ENCODE peak calls at places on chromosomes 7 and 10, in six cellular contexts. J is GM03348, R is lower lobe of right lung, N is epithelial cell of prostate, P is COR-L47, D is left ventricle myocardium inferior. H is an unnamed sample.

GRCh38 chr10:8051109-8051781 is 3.2 kb upstream of the GATA3 start:
- DNase-seq in R (no peak), D (no peak), P (no peak), J (no peak), N (no peak), H (no peak)

GRCh38 chr7:148553979-148554378 is 36.6 kb upstream of the C7orf33 start:
- DNase-seq in D (no peak), R (no peak), P (no peak), N (no peak), J (no peak), H (no peak)

GRCh38 chr7:140390466-140391190 is 7.7 kb downstream of the SLC37A3 start:
- DNase-seq in N (no peak), P (no peak), R (no peak), D (no peak), J (no peak), H (no peak)

GRCh38 chr7:97215556-97215955 is 98.1 kb downstream of the SDHAF3 start:
- DNase-seq in R (no peak), D (no peak), P (peak; percentile 7), J (no peak), N (no peak), H (no peak)

GRCh38 chr7:45217358-45217757 is 59.8 kb downstream of the RAMP3 start:
- DNase-seq in P (peak; percentile 36), D (no peak), J (peak; percentile 14), N (no peak), R (no peak), H (no peak)

GRCh38 chr10:71433983-71434744 is 37.4 kb downstream of the CDH23 start:
- DNase-seq in J (no peak), D (no peak), P (no peak), N (no peak), R (no peak), H (no peak)

GRCh38 chr10:130436633-130437032 is 300.4 kb downstream of the GLRX3 start:
- DNase-seq in R (no peak), J (no peak), D (no peak), N (no peak), P (no peak), H (no peak)

GRCh38 chr10:98266647-98267046 is 1.3 kb downstream of the LOXL4 start:
- DNase-seq in R (no peak), P (no peak), N (no peak), J (no peak), D (no peak), H (no peak)

GRCh38 chr10:109866168-109866994 is 56.9 kb downstream of the XPNPEP1 start:
- DNase-seq in D (peak; percentile 52), J (peak; percentile 15), N (no peak), R (no peak), P (no peak), H (no peak)

GRCh38 chr10:59808896-59809643 is 55.8 kb upstream of the MRLN start:
- DNase-seq in P (peak; percentile 49), R (peak; percentile 78), N (no peak), J (peak; percentile 62), D (peak; percentile 72), H (no peak)

GRCh38 chr7:29243777-29244655 is 49.4 kb downstream of the CHN2 start:
- DNase-seq in N (no peak), R (no peak), D (no peak), P (no peak), J (no peak), H (no peak)

GRCh38 chr10:48503293-48503911 is 101.5 kb downstream of the ARHGAP22 start:
- DNase-seq in J (no peak), D (no peak), R (no peak), N (no peak), P (no peak), H (no peak)

GRCh38 chr7:16644624-16644986 is 949 bp downstream of the ANKMY2 start:
- DNase-seq in R (peak; percentile 81), D (peak; percentile 48), N (no peak), P (peak; percentile 27), J (peak; percentile 73), H (no peak)

GRCh38 chr10:68047554-68048327 is 27.3 kb downstream of the HERC4 start:
- DNase-seq in D (no peak), P (no peak), N (no peak), R (no peak), J (no peak), H (no peak)

GRCh38 chr7:156604311-156604710 is 36.3 kb upstream of the RNF32 start:
- DNase-seq in R (no peak), N (no peak), D (no peak), J (no peak), P (no peak), H (no peak)

GRCh38 chr7:64882341-64883112 is 20.5 kb upstream of the ZNF273 start:
- DNase-seq in P (no peak), N (peak; percentile 6), D (peak; percentile 73), R (peak; percentile 69), J (peak; percentile 85), H (no peak)

GRCh38 chr10:75868601-75869000 is 437.2 kb downstream of the LRMDA start:
- DNase-seq in P (no peak), R (no peak), N (no peak), J (no peak), D (no peak), H (no peak)

GRCh38 chr7:151091431-151091830 is 5.2 kb downstream of the AGAP3 start:
- DNase-seq in R (no peak), N (no peak), P (no peak), D (no peak), J (no peak), H (no peak)

GRCh38 chr7:151249034-151249731 is 689 bp upstream of the SMARCD3 start:
- DNase-seq in D (peak; percentile 72), N (no peak), J (peak; percentile 84), P (no peak), R (peak; percentile 79), H (no peak)

GRCh38 chr7:17640730-17641377 is 299.4 kb downstream of the SNX13 start:
- DNase-seq in R (no peak), D (no peak), P (peak; percentile 23), N (no peak), J (peak; percentile 30), H (no peak)

GRCh38 chr7:94410471-94411466 is 16.1 kb downstream of the COL1A2 start:
- DNase-seq in P (no peak), J (no peak), D (no peak), R (no peak), N (no peak), H (no peak)

GRCh38 chr7:136259074-136259473 is 281.9 kb upstream of the MTPN start:
- DNase-seq in D (no peak), P (no peak), N (no peak), R (no peak), J (no peak), H (no peak)

GRCh38 chr7:80145780-80146422 is 11.3 kb downstream of the GNAI1 start:
- DNase-seq in R (no peak), P (no peak), D (no peak), N (no peak), J (no peak), H (peak; percentile 21)

GRCh38 chr10:110074986-110075664 is 67.3 kb downstream of the ADD3 start:
- DNase-seq in D (no peak), P (no peak), R (no peak), J (peak; percentile 69), N (no peak), H (no peak)

GRCh38 chr7:3032256-3032655 is 11.4 kb downstream of the CARD11 start:
- DNase-seq in P (no peak), D (no peak), J (no peak), R (no peak), N (no peak), H (no peak)

GRCh38 chr7:148727501-148728278 is 29.0 kb downstream of the CUL1 start:
- DNase-seq in R (no peak), N (peak; percentile 31), P (no peak), D (no peak), J (no peak), H (no peak)

GRCh38 chr7:120114626-120115025 is 158.3 kb upstream of the KCND2 start:
- DNase-seq in N (no peak), P (no peak), D (no peak), J (no peak), R (no peak), H (no peak)

GRCh38 chr7:129166745-129167144 is 21.7 kb upstream of the SMO start:
- DNase-seq in R (no peak), J (no peak), P (no peak), N (no peak), D (no peak), H (no peak)

GRCh38 chr10:132707121-132707775 is 78.7 kb downstream of the NKX6-2 start:
- DNase-seq in D (peak; percentile 2), R (peak; percentile 24), N (no peak), P (no peak), J (no peak), H (no peak)

GRCh38 chr10:97116534-97117162 is 69.1 kb downstream of the SLIT1 start:
- DNase-seq in N (no peak), R (no peak), J (no peak), P (peak; percentile 80), D (no peak), H (no peak)

GRCh38 chr7:66731986-66732385 is 8.5 kb upstream of the RABGEF1 start:
- DNase-seq in N (no peak), D (no peak), J (no peak), P (no peak), R (no peak), H (no peak)

H was measured in NCI-H1417 treated with DMSO at 0.1 percent for 48 hours.